ENCODE peak calls at places on chromosomes 5 and 9, in six cellular contexts. B, X, J, R, V and T are unnamed samples.
A peak's percentile ranks its signal among the peaks of the same experiment; 100 is the strongest.

GRCh38 chr9:85248514-85249312 is 493.0 kb downstream of the AGTPBP1 start:
- DNase-seq in X (peak; percentile 61), V (no peak), R (no peak), B (no peak), J (no peak), T (no peak)

GRCh38 chr5:80959768-80960442 is at the start of gene RASGRF2:
- DNase-seq in R (no peak), J (peak; percentile 51), V (peak; percentile 56), B (no peak), X (peak; percentile 21), T (no peak)

GRCh38 chr5:150392680-150393079 is 20.0 kb downstream of the CD74 start:
- DNase-seq in J (no peak), V (no peak), X (no peak), R (no peak), B (no peak), T (no peak)

GRCh38 chr5:150655221-150655620 is 5.8 kb upstream of the MYOZ3 start:
- DNase-seq in B (no peak), R (no peak), J (no peak), V (no peak), X (no peak), T (no peak)

GRCh38 chr5:79240561-79240960 is 4.6 kb downstream of the JMY start:
- DNase-seq in R (no peak), X (no peak), J (no peak), B (no peak), V (no peak), T (no peak)

GRCh38 chr5:93915142-93915553 is 173.7 kb upstream of the POU5F2 start:
- DNase-seq in J (no peak), R (no peak), V (no peak), X (peak; percentile 79), B (no peak), T (peak; percentile 15)

GRCh38 chr5:80064124-80064523 is 29.0 kb downstream of the THBS4 start:
- DNase-seq in B (no peak), R (no peak), V (no peak), J (no peak), X (peak; percentile 46), T (no peak)

GRCh38 chr5:132474881-132475511 is 15.6 kb downstream of the IRF1 start:
- DNase-seq in R (no peak), J (peak; percentile 24), B (peak; percentile 7), V (no peak), X (no peak), T (no peak)

GRCh38 chr9:134624119-134624826 is 17.3 kb upstream of the COL5A1 start:
- DNase-seq in R (no peak), B (no peak), J (peak; percentile 24), V (no peak), X (peak; percentile 25), T (no peak)

GRCh38 chr5:177327539-177328522 is 16.1 kb upstream of the MXD3 start:
- DNase-seq in V (no peak), R (no peak), J (no peak), X (peak; percentile 77), B (no peak), T (no peak)

GRCh38 chr9:94771096-94771495 is 44.6 kb downstream of the AOPEP start:
- DNase-seq in X (no peak), V (no peak), J (no peak), R (no peak), B (no peak), T (no peak)

GRCh38 chr5:68177676-68178075 is 37.9 kb upstream of the PIK3R1 start:
- DNase-seq in X (no peak), V (no peak), J (no peak), B (no peak), R (no peak), T (no peak)

GRCh38 chr5:120464627-120465280 is 654 bp downstream of the PRR16 start:
- DNase-seq in R (peak; percentile 9), V (peak; percentile 25), X (peak; percentile 66), B (no peak), J (no peak), T (no peak)

GRCh38 chr5:110625376-110625999 is 101.0 kb downstream of the TMEM232 start:
- DNase-seq in V (no peak), R (no peak), X (peak; percentile 67), J (no peak), B (no peak), T (peak; percentile 1)

GRCh38 chr5:142206801-142207200 is 98.2 kb downstream of the NDFIP1 start:
- DNase-seq in V (no peak), R (no peak), J (no peak), X (no peak), B (no peak), T (no peak)

GRCh38 chr5:138654281-138654867 is 79.2 kb upstream of the HSPA9 start:
- DNase-seq in J (no peak), B (no peak), V (no peak), R (peak; percentile 50), X (no peak), T (no peak)

GRCh38 chr9:5843450-5844249 is 10.7 kb upstream of the ERMP1 start:
- DNase-seq in J (no peak), B (no peak), X (peak; percentile 6), V (peak; percentile 31), R (no peak), T (no peak)

GRCh38 chr9:9912459-9912858 is 700.3 kb downstream of the PTPRD start:
- DNase-seq in J (no peak), V (no peak), X (no peak), B (no peak), R (no peak), T (no peak)

GRCh38 chr9:36470891-36471290 is 70.8 kb upstream of the RNF38 start:
- DNase-seq in J (no peak), X (peak; percentile 78), B (no peak), R (peak; percentile 12), V (no peak), T (peak; percentile 39)

GRCh38 chr5:103847060-103847459 is 284.5 kb upstream of the NUDT12 start:
- DNase-seq in J (no peak), V (no peak), R (no peak), X (no peak), B (no peak), T (no peak)

GRCh38 chr9:34501889-34502425 is 20.8 kb downstream of the ENHO start:
- DNase-seq in R (no peak), X (peak; percentile 96), V (no peak), J (peak; percentile 98), B (no peak), T (peak; percentile 31)
- TF ChIP-seq CTCF in R (no peak), X (peak; percentile 59), V (no peak), J (peak; percentile 85), B (no peak), T (peak; percentile 32)

GRCh38 chr5:167895899-167896659 is 395.4 kb upstream of the WWC1 start:
- DNase-seq in J (no peak), V (no peak), B (no peak), X (no peak), R (no peak), T (no peak)
- TF ChIP-seq CTCF in J (no peak), V (no peak), B (no peak), X (no peak), R (no peak), T (no peak)

GRCh38 chr5:65926893-65927292 is 518 bp downstream of the ERBIN start:
- DNase-seq in J (no peak), R (no peak), X (peak; percentile 20), B (no peak), V (no peak), T (no peak)

GRCh38 chr5:65925094-65925600 is 1.2 kb upstream of the ERBIN start:
- DNase-seq in J (no peak), X (peak; percentile 71), B (peak; percentile 33), V (peak; percentile 58), R (peak; percentile 87), T (no peak)

GRCh38 chr5:65924366-65925093 is 1.8 kb upstream of the ERBIN start:
- DNase-seq in B (no peak), X (no peak), R (no peak), J (peak; percentile 64), V (no peak), T (no peak)

GRCh38 chr5:65926276-65926761 is at the start of gene ERBIN:
- DNase-seq in V (peak; percentile 74), J (peak; percentile 58), R (peak; percentile 67), X (peak; percentile 89), B (peak; percentile 42), T (peak; percentile 70)

GRCh38 chr5:65925601-65926275 is 637 bp upstream of the ERBIN start:
- DNase-seq in R (peak; percentile 58), V (peak; percentile 82), X (peak; percentile 82), J (peak; percentile 85), B (peak; percentile 18), T (peak; percentile 80)
- TF ChIP-seq CTCF in R (no peak), V (no peak), X (peak; percentile 26), J (peak; percentile 29), B (no peak), T (peak; percentile 27)

DNA sequence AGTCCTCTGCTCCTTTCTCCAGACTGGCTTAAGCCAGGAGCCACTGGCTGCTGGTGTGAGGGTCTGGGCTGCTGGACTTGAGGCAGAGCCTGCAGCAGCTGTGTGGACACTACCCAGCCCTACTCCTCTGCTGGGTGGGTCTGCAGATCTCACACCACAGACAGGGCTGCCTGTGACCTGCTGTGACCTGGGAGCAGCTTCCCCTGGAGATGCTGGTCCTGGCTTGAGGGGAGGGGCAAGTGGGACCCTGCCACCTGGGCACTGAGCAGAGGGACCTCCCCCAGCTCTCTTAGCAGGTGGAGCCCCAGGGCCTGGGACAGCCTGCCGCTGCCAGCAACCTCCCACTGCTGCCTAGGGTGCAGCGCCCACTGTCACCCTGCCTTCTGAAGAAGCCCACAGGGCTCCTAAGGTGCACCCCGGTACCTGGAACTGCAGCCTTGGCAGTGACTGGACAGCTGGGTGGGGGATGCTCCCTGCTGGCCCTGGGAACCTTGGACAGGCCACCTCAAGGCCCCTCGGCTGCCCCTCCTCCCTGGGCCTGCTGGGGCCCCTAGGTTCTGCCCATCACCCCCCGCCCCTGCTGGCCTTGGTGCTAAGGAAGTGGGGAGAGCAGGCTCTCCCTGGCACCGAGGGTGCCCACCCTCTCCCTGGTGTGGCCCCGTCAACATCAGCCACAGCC is 9.1 kb downstream of the CACFD1 start:
- DNase-seq in X (no peak), J (no peak), R (no peak), B (no peak), V (no peak), T (no peak)
- TF ChIP-seq CTCF in X (no peak), J (no peak), R (no peak), B (no peak), V (no peak), T (no peak)

GRCh38 chr9:127574089-127574921 is 37.8 kb upstream of the STXBP1 start:
- DNase-seq in X (peak; percentile 56), J (no peak), V (no peak), B (no peak), R (no peak), T (no peak)
- TF ChIP-seq CTCF in X (no peak), J (no peak), V (no peak), B (peak; percentile 9), R (no peak), T (peak; percentile 1)